ENCODE peak calls at places on chromosomes 11 and 22, in four cellular contexts. W is IMR-90, H is Caco-2, R is esophagus muscularis mucosa. X is an unnamed sample. For H3K27me3, the result is how much of the 10 kb centered on the place peaks cover.

GRCh38 chr11:109606256-109606655 is 184.3 kb downstream of the C11orf87 start:
- DNase-seq in H (no peak), W (no peak), R (no peak), X (no peak)

GRCh38 chr22:33126881-33127280 is 68.7 kb upstream of the SYN3 start:
- DNase-seq in R (no peak), W (no peak), H (no peak), X (peak)

GRCh38 chr11:59025097-59025496 is 61.0 kb upstream of the GLYATL1B start:
- DNase-seq in H (no peak), R (no peak), W (no peak), X (no peak)

GRCh38 chr11:94602430-94603372 is 35.5 kb downstream of the PIWIL4 start:
- DNase-seq in H (peak), R (no peak), W (peak), X (peak)

GRCh38 chr11:134661660-134662059 is 249.6 kb upstream of the B3GAT1 start:
- DNase-seq in W (no peak), H (no peak), R (peak), X (no peak)

GRCh38 chr22:30893434-30894370 is 74.9 kb downstream of the MORC2 start:
- DNase-seq in W (no peak), R (no peak), H (no peak), X (no peak)

GRCh38 chr11:746289-747175 is 732 bp upstream of the TALDO1 start:
- DNase-seq in W (peak), R (no peak), H (no peak), X (peak)

GRCh38 chr11:72243567-72244316 is at the start of gene PHOX2A:
- DNase-seq in W (no peak), R (no peak), H (peak), X (no peak)

GRCh38 chr22:39448205-39449054 is 8.4 kb upstream of the MGAT3 start:
- DNase-seq in W (no peak), R (no peak), H (peak), X (peak)

GRCh38 chr22:33883561-33883960 is 36.7 kb downstream of the LARGE1 start:
- DNase-seq in H (no peak), R (no peak), W (no peak), X (peak)

GRCh38 chr11:26719289-26719688 is 2.6 kb downstream of the SLC5A12 start:
- DNase-seq in W (no peak), H (no peak), R (no peak), X (no peak)

GRCh38 chr11:114193730-114194674 is 102.2 kb upstream of the NNMT start:
- DNase-seq in H (no peak), W (no peak), R (no peak), X (peak)

GRCh38 chr22:24937114-24937513 is 9.4 kb downstream of the LHFPL7 start:
- DNase-seq in R (no peak), W (no peak), H (no peak), X (peak)

GRCh38 chr22:20437253-20438065 is at the start of gene SCARF2:
- DNase-seq in R (no peak), H (no peak), W (peak), X (no peak)

GRCh38 chr11:128548655-128549255 is 38.6 kb downstream of the ETS1 start:
- DNase-seq in W (peak), R (no peak), H (no peak), X (no peak)

GRCh38 chr11:107430525-107430924 is 27.1 kb downstream of the CWF19L2 start:
- DNase-seq in W (no peak), H (no peak), R (no peak), X (no peak)

GRCh38 chr11:94946812-94947211 is 26.5 kb downstream of the CWC15 start:
- DNase-seq in H (no peak), R (peak), W (no peak), X (no peak)

DNA sequence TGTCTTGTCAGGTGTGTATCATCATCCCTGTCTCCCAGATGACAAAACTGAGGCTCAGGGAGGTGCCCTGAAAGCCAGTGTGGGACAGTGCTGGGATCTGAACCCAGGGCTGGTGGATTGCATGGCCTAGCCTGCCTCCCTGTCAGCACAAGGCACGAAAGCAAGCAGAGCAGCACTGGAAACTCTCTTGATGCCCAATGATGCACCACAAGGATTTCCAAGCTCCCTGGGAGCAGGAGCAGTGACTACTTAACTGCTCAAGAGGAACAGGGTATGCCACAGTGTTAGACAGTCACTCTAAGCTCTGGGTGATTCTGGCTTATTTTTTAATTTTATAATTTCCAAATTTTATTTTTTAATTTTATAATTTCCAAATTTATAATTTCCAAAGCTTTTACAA is 9.0 kb downstream of the ZC3H7B start:
- DNase-seq in W (no peak), H (no peak), R (no peak), X (no peak)
- TF ChIP-seq CTCF in W (no peak), H (no peak), R (no peak), X (no peak)

GRCh38 chr11:111490496-111490895 is 21.7 kb downstream of the BTG4 start:
- DNase-seq in H (no peak), R (no peak), W (no peak), X (no peak)

GRCh38 chr11:111499483-111499882 is 12.7 kb downstream of the BTG4 start:
- DNase-seq in R (no peak), H (no peak), W (peak), X (no peak)

DNA sequence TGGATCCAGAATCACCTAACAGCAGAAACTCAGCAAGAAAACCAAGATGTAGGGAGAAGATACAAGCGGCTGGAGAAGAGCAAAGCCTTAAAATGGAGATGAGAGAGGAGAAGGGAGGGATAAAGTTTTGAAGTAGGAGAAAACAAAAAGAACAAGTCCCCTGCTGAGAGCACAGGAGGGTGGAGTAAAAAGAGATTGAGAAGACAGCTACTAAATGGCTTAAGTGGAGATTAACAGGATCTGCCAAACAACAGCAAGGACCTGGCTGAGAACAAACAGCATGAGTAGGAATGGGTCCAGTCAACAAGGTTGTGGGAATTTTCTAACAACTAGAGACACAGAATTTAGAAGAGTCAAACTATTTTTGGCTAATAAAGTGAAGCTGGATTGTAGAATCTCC is 18.1 kb downstream of the BTG4 start:
- DNase-seq in H (no peak), W (no peak), R (no peak), X (no peak)
- H3K27me3 ChIP-seq in H (under half), W (under half), R (under half), X (under half)

GRCh38 chr11:86459682-86460460 is 85.2 kb downstream of the CCDC81 start:
- DNase-seq in H (peak), R (no peak), W (peak), X (peak)
- TF ChIP-seq CTCF in H (no peak), R (no peak), W (peak), X (no peak)

GRCh38 chr11:19677380-19678080 is 35.1 kb upstream of the NAV2 start:
- DNase-seq in R (no peak), W (no peak), H (no peak), X (no peak)

GRCh38 chr11:19680824-19681368 is 31.7 kb upstream of the NAV2 start:
- DNase-seq in W (peak), H (no peak), R (no peak), X (no peak)

GRCh38 chr11:19683141-19683805 is 29.4 kb upstream of the NAV2 start:
- DNase-seq in H (no peak), R (no peak), W (no peak), X (no peak)

GRCh38 chr11:19676508-19677379 is 35.9 kb upstream of the NAV2 start:
- DNase-seq in R (no peak), H (no peak), W (no peak), X (no peak)

DNA sequence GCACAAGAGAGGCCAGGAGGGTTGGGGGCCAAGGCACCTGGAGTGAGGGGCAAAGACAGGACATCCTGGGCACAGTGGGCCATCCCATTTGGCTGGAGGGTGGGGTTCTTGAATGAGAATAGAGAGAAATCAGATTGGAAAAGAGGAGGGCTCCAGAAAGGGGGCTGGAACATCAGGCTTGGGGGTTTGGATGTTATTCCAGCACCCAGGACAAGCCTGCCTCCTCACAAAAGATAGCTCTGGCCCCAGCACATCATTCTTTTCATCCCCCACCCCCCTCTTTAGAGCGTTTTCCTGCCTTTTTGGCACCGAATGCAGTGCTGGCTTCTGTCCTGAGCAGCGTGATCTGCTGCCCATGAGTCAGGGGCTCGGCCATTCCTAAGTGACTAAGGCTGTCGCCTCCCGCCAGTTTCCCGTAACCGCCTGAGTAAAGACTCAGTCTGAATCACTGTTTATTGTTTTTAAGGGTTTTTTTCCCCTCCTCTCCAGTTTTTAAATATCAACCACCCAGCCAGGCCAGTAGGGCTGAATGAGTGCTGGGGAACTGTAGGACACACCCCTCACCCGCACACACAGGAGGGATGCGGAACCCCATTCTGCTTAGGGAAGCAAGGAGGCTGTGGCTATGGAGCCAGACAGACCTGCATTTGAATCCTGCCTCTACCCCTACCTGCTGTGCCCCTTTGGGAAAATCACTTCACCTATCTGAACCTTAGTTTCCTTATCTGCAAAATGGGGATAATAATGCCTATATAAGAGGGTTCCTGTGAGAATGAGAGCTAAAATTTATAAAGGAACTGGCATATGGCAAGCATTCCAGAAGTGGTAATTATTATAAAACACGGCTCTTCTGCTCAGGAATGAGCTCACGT is 32.4 kb upstream of the NAV2 start:
- DNase-seq in W (peak), H (no peak), R (peak), X (peak)
- H3K27me3 ChIP-seq in W (under half), H (under half), R (under half), X (under half)

GRCh38 chr22:23068096-23068831 is 2.1 kb upstream of the GNAZ start:
- DNase-seq in H (peak), W (no peak), R (no peak), X (no peak)

GRCh38 chr22:23071163-23072034 is 1.1 kb downstream of the GNAZ start:
- DNase-seq in H (no peak), W (no peak), R (no peak), X (no peak)

GRCh38 chr22:23070418-23071162 is at the start of gene GNAZ:
- DNase-seq in W (no peak), R (no peak), H (peak), X (no peak)

GRCh38 chr22:23068832-23069385 is 1.4 kb upstream of the GNAZ start:
- DNase-seq in R (no peak), H (peak), W (no peak), X (no peak)

GRCh38 chr22:23069502-23070357 is 589 bp upstream of the GNAZ start:
- DNase-seq in H (peak), R (no peak), W (peak), X (peak)
- TF ChIP-seq CTCF in H (no peak), R (no peak), W (no peak), X (no peak)

GRCh38 chr11:125171974-125172373 is 7.4 kb downstream of the PKNOX2 start:
- DNase-seq in H (peak), W (no peak), R (no peak), X (no peak)
- H3K27me3 ChIP-seq in H (under half), W (under half), R (under half), X (under half)

DNA sequence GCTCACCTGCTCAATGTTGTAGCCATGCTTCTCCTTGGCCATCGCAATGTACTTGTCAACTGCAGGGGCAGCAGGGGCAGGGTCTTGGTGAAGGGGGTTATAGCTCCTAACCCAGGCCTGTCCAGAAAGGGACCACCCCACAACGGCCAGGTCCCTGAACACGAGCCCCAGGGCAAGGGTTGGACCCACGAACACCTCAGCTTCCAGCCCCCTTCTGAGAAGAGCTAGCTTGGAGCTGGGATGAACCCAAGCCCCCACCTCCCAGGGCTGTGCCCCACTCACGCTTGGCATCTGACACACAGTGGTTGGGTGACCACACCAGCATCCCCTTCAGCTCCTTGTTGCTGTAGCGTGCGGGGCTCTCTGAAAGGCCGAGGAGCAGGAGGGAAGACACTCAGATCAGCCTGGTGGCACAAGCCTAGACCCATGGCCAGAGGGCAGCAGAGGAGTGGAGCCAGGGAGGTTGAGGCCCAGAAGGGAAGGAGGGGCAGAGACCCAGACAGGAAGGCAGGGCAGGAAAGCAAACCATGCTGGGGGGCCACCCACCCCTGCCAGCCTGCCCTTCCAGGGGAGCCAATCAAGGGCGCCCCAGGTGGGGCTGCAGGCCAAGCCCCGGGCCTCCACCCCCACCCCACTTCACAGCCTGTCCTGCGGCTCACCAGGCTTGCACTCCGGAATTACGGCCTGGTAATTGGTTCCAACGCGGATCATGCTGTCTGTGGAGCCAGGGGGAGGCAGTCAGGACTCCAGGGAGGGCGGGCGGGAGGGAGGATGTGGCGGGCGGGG is 1.9 kb downstream of the RCOR2 start:
- DNase-seq in H (no peak), W (no peak), R (no peak), X (no peak)
- TF ChIP-seq CTCF in H (no peak), W (no peak), R (no peak), X (no peak)

DNA sequence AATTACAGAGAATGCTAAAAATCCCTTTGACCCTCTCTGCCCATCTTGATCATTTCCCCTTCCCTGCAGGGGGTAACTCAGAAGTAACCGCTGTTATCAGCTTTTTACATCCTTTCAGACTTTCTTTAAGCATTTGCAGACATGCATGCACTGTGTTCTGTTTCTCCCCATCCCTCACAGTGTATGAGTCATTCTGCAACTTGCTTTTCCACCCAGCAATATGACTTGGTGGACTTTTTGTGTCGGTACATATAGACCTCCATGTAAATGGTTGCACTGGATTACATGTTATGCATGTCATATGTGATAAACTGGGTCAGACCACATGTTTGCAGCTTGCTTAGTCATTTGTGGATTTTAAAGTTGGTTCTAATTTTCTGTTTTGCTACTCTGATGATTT is 87.7 kb upstream of the NECTIN1 start:
- DNase-seq in R (no peak), H (no peak), W (no peak), X (peak)
- H3K27me3 ChIP-seq in R (under half), H (under half), W (under half), X (under half)

X was measured in bronchial epithelial cell.